ENCODE peak calls at places on chromosome 10, in five cellular contexts. One of them, this sample, is unnamed. For H3K36me3, the result is how much of the 10 kb centered on the place peaks cover.

GRCh38 chr10:91194497-91195179 is 25.8 kb upstream of the PCGF5 start:
- DNase-seq in CD8-positive, alpha-beta memory T cell: no peak
- DNase-seq in aorta: no peak
- DNase-seq in mucosa of descending colon: no peak
- DNase-seq in adipocyte: peak
- DNase-seq in this sample: peak

GRCh38 chr10:29647483-29647882 is 12.7 kb upstream of the SVIL start:
- DNase-seq in CD8-positive, alpha-beta memory T cell: no peak
- DNase-seq in aorta: no peak
- DNase-seq in mucosa of descending colon: peak
- DNase-seq in adipocyte: peak
- DNase-seq in this sample: no peak

GRCh38 chr10:103843854-103844567 is 11.4 kb downstream of the SH3PXD2A start:
- DNase-seq in CD8-positive, alpha-beta memory T cell: no peak
- DNase-seq in aorta: peak
- DNase-seq in mucosa of descending colon: no peak
- DNase-seq in adipocyte: peak
- DNase-seq in this sample: no peak

GRCh38 chr10:103800789-103801540 is 54.4 kb downstream of the SH3PXD2A start:
- DNase-seq in CD8-positive, alpha-beta memory T cell: peak
- DNase-seq in aorta: no peak
- DNase-seq in mucosa of descending colon: peak
- DNase-seq in adipocyte: no peak
- DNase-seq in this sample: peak

GRCh38 chr10:3763852-3764625 is 21.0 kb downstream of the KLF6 start:
- DNase-seq in CD8-positive, alpha-beta memory T cell: no peak
- DNase-seq in aorta: no peak
- DNase-seq in mucosa of descending colon: no peak
- DNase-seq in adipocyte: no peak
- DNase-seq in this sample: no peak

GRCh38 chr10:132133449-132134291 is 53.1 kb upstream of the DPYSL4 start:
- DNase-seq in CD8-positive, alpha-beta memory T cell: peak
- DNase-seq in aorta: peak
- DNase-seq in mucosa of descending colon: no peak
- DNase-seq in adipocyte: no peak
- DNase-seq in this sample: no peak

GRCh38 chr10:24622781-24623301 is 100.8 kb downstream of the ARHGAP21 start:
- DNase-seq in CD8-positive, alpha-beta memory T cell: no peak
- DNase-seq in aorta: no peak
- DNase-seq in mucosa of descending colon: no peak
- DNase-seq in adipocyte: no peak
- DNase-seq in this sample: no peak

GRCh38 chr10:84654671-84655070 is 326.3 kb downstream of the CCSER2 start:
- DNase-seq in CD8-positive, alpha-beta memory T cell: no peak
- DNase-seq in aorta: no peak
- DNase-seq in mucosa of descending colon: no peak
- DNase-seq in adipocyte: no peak
- DNase-seq in this sample: no peak

GRCh38 chr10:29102233-29102632 is 186.6 kb upstream of the LYZL1 start:
- DNase-seq in CD8-positive, alpha-beta memory T cell: no peak
- DNase-seq in aorta: no peak
- DNase-seq in mucosa of descending colon: no peak
- DNase-seq in adipocyte: no peak
- DNase-seq in this sample: no peak

GRCh38 chr10:25245171-25245570 is 70.4 kb downstream of the GPR158 start:
- DNase-seq in CD8-positive, alpha-beta memory T cell: no peak
- DNase-seq in aorta: no peak
- DNase-seq in mucosa of descending colon: no peak
- DNase-seq in adipocyte: no peak
- DNase-seq in this sample: no peak

GRCh38 chr10:113300628-113301027 is 252.2 kb upstream of the HABP2 start:
- DNase-seq in CD8-positive, alpha-beta memory T cell: no peak
- DNase-seq in aorta: no peak
- DNase-seq in mucosa of descending colon: no peak
- DNase-seq in adipocyte: no peak
- DNase-seq in this sample: no peak

GRCh38 chr10:45602082-45602730 is 70.4 kb downstream of the ZFAND4 start:
- DNase-seq in CD8-positive, alpha-beta memory T cell: no peak
- DNase-seq in aorta: no peak
- DNase-seq in mucosa of descending colon: no peak
- DNase-seq in adipocyte: peak
- DNase-seq in this sample: no peak

GRCh38 chr10:103757531-103758293 is 97.7 kb downstream of the SH3PXD2A start:
- DNase-seq in CD8-positive, alpha-beta memory T cell: peak
- DNase-seq in aorta: peak
- DNase-seq in mucosa of descending colon: peak
- DNase-seq in adipocyte: peak
- DNase-seq in this sample: peak

GRCh38 chr10:100341953-100342626 is 4.9 kb upstream of the SCD start:
- DNase-seq in CD8-positive, alpha-beta memory T cell: peak
- DNase-seq in aorta: peak
- DNase-seq in mucosa of descending colon: peak
- DNase-seq in adipocyte: peak
- DNase-seq in this sample: peak

DNA sequence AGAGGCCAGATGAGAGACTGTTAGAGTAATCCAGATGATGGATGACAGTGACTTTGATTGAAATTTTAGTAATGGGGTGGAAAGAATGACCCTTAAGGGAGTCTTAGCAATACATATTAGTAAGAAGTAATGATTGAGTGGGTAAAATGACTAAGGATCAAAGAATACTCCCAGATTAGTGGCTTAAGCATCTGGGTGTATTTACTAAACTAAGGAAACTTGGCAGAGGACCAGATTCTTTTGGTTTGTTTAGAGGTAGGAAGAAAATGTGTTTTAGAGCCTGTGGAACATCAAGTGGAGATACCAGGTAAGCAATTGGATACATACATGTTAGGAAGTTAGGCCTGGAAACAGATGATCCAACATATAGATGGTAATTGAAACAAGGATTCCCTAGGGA is 58.8 kb upstream of the ADRA2A start:
- DNase-seq in CD8-positive, alpha-beta memory T cell: no peak
- DNase-seq in aorta: no peak
- DNase-seq in mucosa of descending colon: no peak
- DNase-seq in adipocyte: no peak
- DNase-seq in this sample: no peak
- H3K36me3 ChIP-seq in CD8-positive, alpha-beta memory T cell: under half
- H3K36me3 ChIP-seq in aorta: under half
- H3K36me3 ChIP-seq in mucosa of descending colon: under half
- H3K36me3 ChIP-seq in adipocyte: half or more
- H3K36me3 ChIP-seq in this sample: under half

DNA sequence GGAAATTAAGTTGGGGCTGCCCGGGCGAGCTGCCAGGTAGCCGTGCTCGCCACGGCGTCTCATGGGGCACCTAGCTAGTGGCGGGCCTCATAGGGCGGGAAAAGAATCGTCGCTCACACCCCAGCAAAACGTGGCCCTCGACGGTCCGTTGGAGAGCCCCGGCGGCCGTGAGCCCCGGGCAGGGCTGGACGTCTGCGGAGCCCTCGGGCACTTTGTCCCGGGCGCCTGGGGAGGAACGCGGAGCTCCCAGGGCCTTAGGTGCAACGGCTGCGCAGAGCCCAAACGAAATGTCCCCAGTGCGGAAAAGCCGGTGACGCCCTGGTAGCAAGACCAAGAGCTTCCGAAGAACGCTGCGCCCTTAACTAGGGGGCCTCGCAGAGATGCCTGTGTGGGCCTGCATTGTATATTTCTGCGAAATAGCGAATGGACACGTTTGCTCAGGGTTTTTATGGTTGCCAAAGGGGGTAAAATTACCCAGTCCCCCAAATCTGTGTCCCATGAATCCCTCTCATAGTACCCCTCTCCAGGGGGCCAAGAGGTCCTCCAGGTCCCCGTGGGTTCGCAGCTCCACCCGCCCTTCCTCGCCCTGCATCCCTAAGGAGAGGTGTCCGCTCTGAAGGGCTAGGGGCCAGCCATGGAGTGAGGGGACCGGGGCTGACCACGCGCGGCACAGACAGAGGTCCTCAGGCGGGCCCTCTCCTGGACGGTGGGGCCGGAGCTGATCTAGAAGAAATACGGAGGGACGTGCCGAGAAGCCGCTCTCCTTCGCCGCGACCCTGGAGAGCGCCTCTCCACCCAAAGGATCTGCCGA is 1.0 kb upstream of the SFMBT2 start:
- DNase-seq in CD8-positive, alpha-beta memory T cell: peak
- DNase-seq in aorta: peak
- DNase-seq in mucosa of descending colon: no peak
- DNase-seq in adipocyte: no peak
- DNase-seq in this sample: no peak
- H3K4me3 ChIP-seq in CD8-positive, alpha-beta memory T cell: peak
- H3K4me3 ChIP-seq in aorta: no peak
- H3K4me3 ChIP-seq in mucosa of descending colon: no peak
- H3K4me3 ChIP-seq in adipocyte: peak
- H3K4me3 ChIP-seq in this sample: no peak

DNA sequence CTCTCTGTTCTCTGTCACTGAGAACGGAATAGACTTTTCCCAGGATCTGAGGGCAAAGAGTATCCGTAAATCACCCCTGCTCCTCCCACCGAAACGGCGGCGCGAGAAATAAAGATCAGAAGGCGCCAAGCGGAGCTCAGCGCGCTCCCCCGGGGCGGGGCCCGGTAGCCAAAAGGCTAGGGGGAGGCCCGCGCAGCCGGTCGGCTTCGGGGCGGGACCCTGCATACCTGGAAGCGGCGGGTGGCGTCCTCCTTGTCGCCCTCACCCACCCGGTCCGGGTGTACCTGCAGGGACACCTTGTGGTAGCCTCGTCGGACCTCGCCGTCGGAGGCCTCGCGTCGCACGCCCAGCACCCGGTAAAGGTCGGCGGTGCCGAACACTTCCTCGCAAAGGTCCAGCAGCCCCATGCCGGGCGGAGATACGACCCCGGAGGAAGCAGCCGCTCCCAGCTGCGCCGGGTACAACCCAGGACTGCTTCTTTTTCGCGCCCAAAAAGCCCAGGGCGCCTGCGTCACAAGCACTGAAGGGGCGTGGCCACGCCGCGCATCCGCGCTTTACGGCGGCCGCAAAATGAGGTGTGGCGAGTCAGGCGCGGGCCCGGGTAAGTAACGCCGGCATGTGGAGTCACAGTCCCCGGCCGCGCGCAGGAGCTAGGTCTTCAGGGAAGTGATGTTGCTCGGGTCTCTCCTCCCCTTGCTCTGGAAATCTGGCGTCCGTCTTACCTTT is at the start of gene DNAJC9:
- DNase-seq in CD8-positive, alpha-beta memory T cell: peak
- DNase-seq in aorta: peak
- DNase-seq in mucosa of descending colon: peak
- DNase-seq in adipocyte: peak
- DNase-seq in this sample: peak
- H3K36me3 ChIP-seq in CD8-positive, alpha-beta memory T cell: under half
- H3K36me3 ChIP-seq in aorta: under half
- H3K36me3 ChIP-seq in mucosa of descending colon: under half
- H3K36me3 ChIP-seq in adipocyte: under half
- H3K36me3 ChIP-seq in this sample: half or more

GRCh38 chr10:118594392-118595063 is 920 bp downstream of the PRLHR start:
- DNase-seq in CD8-positive, alpha-beta memory T cell: no peak
- DNase-seq in aorta: peak
- DNase-seq in mucosa of descending colon: peak
- DNase-seq in adipocyte: no peak
- DNase-seq in this sample: no peak

GRCh38 chr10:118595598-118596425 is at the start of gene PRLHR:
- DNase-seq in CD8-positive, alpha-beta memory T cell: no peak
- DNase-seq in aorta: no peak
- DNase-seq in mucosa of descending colon: no peak
- DNase-seq in adipocyte: peak
- DNase-seq in this sample: no peak

GRCh38 chr10:118592675-118593330 is 2.6 kb downstream of the PRLHR start:
- DNase-seq in CD8-positive, alpha-beta memory T cell: no peak
- DNase-seq in aorta: no peak
- DNase-seq in mucosa of descending colon: peak
- DNase-seq in adipocyte: no peak
- DNase-seq in this sample: no peak

GRCh38 chr10:118595064-118595420 is 406 bp downstream of the PRLHR start:
- DNase-seq in CD8-positive, alpha-beta memory T cell: no peak
- DNase-seq in aorta: no peak
- DNase-seq in mucosa of descending colon: no peak
- DNase-seq in adipocyte: no peak
- DNase-seq in this sample: no peak

DNA sequence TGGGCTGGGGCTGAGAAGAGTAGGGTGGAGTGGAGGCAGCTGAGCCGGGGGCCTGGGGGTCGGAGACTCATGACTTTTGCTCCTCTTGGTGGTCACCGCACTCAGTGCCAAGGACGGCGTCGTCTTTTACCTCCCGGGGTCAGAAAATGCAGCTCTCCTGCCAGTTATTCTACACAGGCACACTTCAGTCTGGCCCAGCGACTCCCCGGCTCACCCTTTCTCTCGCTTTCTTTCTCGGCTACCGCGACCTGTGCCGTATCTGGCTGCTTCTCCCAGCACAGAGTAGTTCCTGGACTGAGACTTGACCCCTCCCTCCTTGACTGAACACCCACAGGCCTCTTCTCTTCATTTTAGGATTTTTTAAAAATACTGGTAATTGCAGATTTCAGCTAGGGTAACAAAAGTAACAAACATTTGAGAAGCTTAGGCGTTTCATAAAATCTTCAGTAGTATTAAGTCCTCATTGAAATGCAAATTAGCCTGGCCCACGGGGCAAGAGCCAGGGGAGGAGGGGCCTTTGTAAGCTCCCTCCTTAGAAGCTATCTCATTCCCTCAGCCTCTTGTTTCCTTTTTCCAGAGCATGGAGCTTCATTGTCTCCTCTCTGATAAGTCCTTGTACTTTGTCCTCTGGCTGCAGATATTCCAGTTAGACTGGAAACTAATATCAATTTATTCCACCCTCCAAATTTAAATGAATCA is 1.1 kb upstream of the PRLHR start:
- DNase-seq in CD8-positive, alpha-beta memory T cell: no peak
- DNase-seq in aorta: no peak
- DNase-seq in mucosa of descending colon: no peak
- DNase-seq in adipocyte: no peak
- DNase-seq in this sample: no peak
- H3K4me3 ChIP-seq in CD8-positive, alpha-beta memory T cell: no peak
- H3K4me3 ChIP-seq in aorta: no peak
- H3K4me3 ChIP-seq in mucosa of descending colon: no peak
- H3K4me3 ChIP-seq in adipocyte: no peak
- H3K4me3 ChIP-seq in this sample: no peak

GRCh38 chr10:50312464-50313437 is 61.4 kb upstream of the ASAH2 start:
- DNase-seq in CD8-positive, alpha-beta memory T cell: no peak
- DNase-seq in aorta: no peak
- DNase-seq in mucosa of descending colon: no peak
- DNase-seq in adipocyte: peak
- DNase-seq in this sample: peak
- H3K36me3 ChIP-seq in CD8-positive, alpha-beta memory T cell: under half
- H3K36me3 ChIP-seq in aorta: under half
- H3K36me3 ChIP-seq in mucosa of descending colon: under half
- H3K36me3 ChIP-seq in adipocyte: under half
- H3K36me3 ChIP-seq in this sample: under half

DNA sequence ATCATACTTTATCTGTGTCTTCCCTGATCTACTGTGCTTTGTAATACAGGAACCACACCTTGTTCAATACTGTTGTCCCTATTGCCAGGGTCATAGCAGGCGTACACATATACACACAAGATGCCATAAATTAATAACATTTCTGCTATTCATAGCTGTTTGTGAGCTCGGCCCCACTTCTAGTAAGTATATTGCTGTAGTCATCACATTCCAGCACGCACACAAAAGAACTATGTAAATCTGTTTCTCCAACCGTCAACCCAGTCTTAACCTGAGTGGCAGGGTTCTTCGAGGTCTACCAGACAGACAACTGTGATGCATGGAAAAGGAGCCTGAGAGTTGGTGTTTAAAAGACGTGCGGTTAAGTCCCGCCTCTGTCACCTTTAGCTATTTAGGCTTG is 5.7 kb upstream of the CACNB2 start:
- DNase-seq in CD8-positive, alpha-beta memory T cell: no peak
- DNase-seq in aorta: no peak
- DNase-seq in mucosa of descending colon: no peak
- DNase-seq in adipocyte: no peak
- DNase-seq in this sample: no peak
- H3K4me3 ChIP-seq in CD8-positive, alpha-beta memory T cell: no peak
- H3K4me3 ChIP-seq in aorta: no peak
- H3K4me3 ChIP-seq in mucosa of descending colon: no peak
- H3K4me3 ChIP-seq in adipocyte: no peak
- H3K4me3 ChIP-seq in this sample: no peak

This sample was measured in SJSA1.